ENCODE peak calls at places on chromosome 2, in nine cellular contexts. K, Z, R, L, C, J, W, M and D are unnamed samples.
A peak's percentile ranks its signal among the peaks of the same experiment; 100 is the strongest.

GRCh38 chr2:8412586-8412985 is 269.3 kb upstream of the ID2 start:
- DNase-seq in L (peak; percentile 89), Z (no peak), R (peak; percentile 62), C (no peak), W (peak; percentile 46), M (no peak), K (no peak), J (no peak), D (no peak)

GRCh38 chr2:86194751-86195054 is 559 bp downstream of the IMMT start:
- DNase-seq in M (no peak), W (no peak), Z (no peak), K (no peak), R (no peak), C (no peak), L (no peak), J (peak; percentile 15), D (no peak)

GRCh38 chr2:134976074-134976702 is 57.6 kb downstream of the CCNT2 start:
- DNase-seq in Z (no peak), L (no peak), K (no peak), R (no peak), J (no peak), C (no peak), M (no peak), W (no peak), D (no peak)

GRCh38 chr2:18169121-18169786 is 290.8 kb downstream of the KCNS3 start:
- DNase-seq in L (no peak), C (no peak), Z (peak; percentile 90), M (no peak), R (no peak), W (peak; percentile 27), K (no peak), J (no peak), D (no peak)

GRCh38 chr2:172108587-172108930 is 5.9 kb upstream of the DLX2 start:
- DNase-seq in W (no peak), Z (no peak), R (no peak), K (no peak), M (no peak), C (no peak), L (no peak), J (no peak), D (no peak)

GRCh38 chr2:152189622-152190495 is 14.3 kb upstream of the STAM2 start:
- DNase-seq in L (peak; percentile 55), J (peak; percentile 59), C (no peak), K (no peak), R (no peak), M (peak; percentile 38), Z (peak; percentile 75), W (peak; percentile 74), D (peak; percentile 53)

GRCh38 chr2:205934443-205934842 is 151.5 kb downstream of the INO80D start:
- DNase-seq in C (no peak), W (no peak), R (no peak), L (no peak), K (no peak), M (no peak), J (no peak), Z (no peak), D (peak; percentile 10)

GRCh38 chr2:101415220-101415619 is 27.9 kb upstream of the CREG2 start:
- DNase-seq in W (no peak), J (no peak), M (no peak), K (no peak), C (no peak), R (no peak), Z (no peak), L (no peak), D (no peak)

GRCh38 chr2:30694286-30695055 is 112.8 kb downstream of the CAPN13 start:
- DNase-seq in R (no peak), L (no peak), Z (no peak), M (peak; percentile 2), K (no peak), J (peak; percentile 33), C (no peak), W (no peak), D (no peak)

GRCh38 chr2:67445652-67446268 is 48.6 kb downstream of the ETAA1 start:
- DNase-seq in L (no peak), J (no peak), Z (no peak), R (no peak), W (peak; percentile 48), C (no peak), K (no peak), M (no peak), D (no peak)

GRCh38 chr2:73257425-73258125 is 23.5 kb downstream of the CCT7 start:
- DNase-seq in W (no peak), C (no peak), K (peak; percentile 28), J (no peak), M (peak; percentile 17), R (no peak), Z (no peak), L (peak; percentile 76), D (no peak)

GRCh38 chr2:112793449-112793978 is 9.2 kb upstream of the IL1A start:
- DNase-seq in M (no peak), R (no peak), K (no peak), L (no peak), W (peak; percentile 22), C (no peak), Z (no peak), J (peak; percentile 41), D (peak; percentile 62)